ENCODE peak calls at places on chromosomes 2 and 18, in six cellular contexts. K is adrenal gland, Y is fibroblast of pulmonary artery, I is mucosa of descending colon, H is activated B cell treated with CpG ODN at 0.5 μM for 24 hours, L is lower lobe of right lung. W is an unnamed sample.

GRCh38 chr2:197669077-197669476 is 6.3 kb downstream of the RFTN2 start:
- DNase-seq in K (no peak), Y (no peak), I (no peak), H (no peak), L (no peak), W (no peak)

GRCh38 chr2:31318360-31319336 is 84.7 kb downstream of the EHD3 start:
- DNase-seq in K (peak; percentile 13), Y (peak; percentile 31), I (peak; percentile 16), H (peak; percentile 60), L (peak; percentile 46), W (no peak)

GRCh38 chr2:22281033-22281432 is 1103.9 kb upstream of the KLHL29 start:
- DNase-seq in K (peak; percentile 36), Y (peak; percentile 44), I (peak; percentile 7), H (no peak), L (no peak), W (no peak)

GRCh38 chr2:164504253-164504652 is 117.0 kb downstream of the GRB14 start:
- DNase-seq in K (no peak), Y (no peak), I (no peak), H (no peak), L (no peak), W (no peak)

GRCh38 chr2:11275910-11276309 is 68.5 kb downstream of the ROCK2 start:
- DNase-seq in K (no peak), Y (no peak), I (no peak), H (no peak), L (no peak), W (no peak)

GRCh38 chr2:156445311-156446218 is 9.4 kb downstream of the GPD2 start:
- DNase-seq in K (no peak), Y (peak; percentile 87), I (no peak), H (no peak), L (no peak), W (no peak)

GRCh38 chr2:98387478-98387877 is 41.2 kb downstream of the CNGA3 start:
- DNase-seq in K (no peak), Y (no peak), I (no peak), H (no peak), L (no peak), W (no peak)

GRCh38 chr2:109059474-109060165 is 69.4 kb upstream of the SH3RF3 start:
- DNase-seq in K (no peak), Y (no peak), I (no peak), H (no peak), L (no peak), W (no peak)

GRCh38 chr18:13295894-13296293 is 77.3 kb downstream of the LDLRAD4 start:
- DNase-seq in K (no peak), Y (no peak), I (no peak), H (no peak), L (no peak), W (no peak)

GRCh38 chr18:52764271-52764670 is 424.3 kb downstream of the DCC start:
- DNase-seq in K (no peak), Y (no peak), I (no peak), H (no peak), L (no peak), W (no peak)

GRCh38 chr2:176325732-176326131 is 56.5 kb downstream of the MTX2 start:
- DNase-seq in K (no peak), Y (no peak), I (no peak), H (no peak), L (no peak), W (no peak)

GRCh38 chr2:14656146-14656545 is 23.6 kb downstream of the LRATD1 start:
- DNase-seq in K (no peak), Y (no peak), I (no peak), H (no peak), L (no peak), W (no peak)

GRCh38 chr2:150234787-150235512 is 252.5 kb downstream of the RND3 start:
- DNase-seq in K (no peak), Y (peak; percentile 69), I (peak; percentile 20), H (no peak), L (no peak), W (no peak)

GRCh38 chr18:8262221-8262620 is 347.0 kb upstream of the RAB12 start:
- DNase-seq in K (no peak), Y (no peak), I (no peak), H (no peak), L (no peak), W (no peak)

GRCh38 chr2:5287558-5288334 is 404.4 kb upstream of the SOX11 start:
- DNase-seq in K (no peak), Y (no peak), I (no peak), H (no peak), L (no peak), W (no peak)

GRCh38 chr2:14944562-14945346 is 312.2 kb downstream of the LRATD1 start:
- DNase-seq in K (peak; percentile 8), Y (peak; percentile 1), I (peak; percentile 2), H (no peak), L (no peak), W (no peak)

GRCh38 chr2:26580151-26580550 is 61.0 kb downstream of the CIB4 start:
- DNase-seq in K (no peak), Y (no peak), I (no peak), H (no peak), L (no peak), W (no peak)

GRCh38 chr2:26577442-26578433 is 63.4 kb downstream of the CIB4 start:
- DNase-seq in K (peak; percentile 69), Y (peak; percentile 66), I (peak; percentile 75), H (peak; percentile 49), L (peak; percentile 77), W (peak; percentile 88)

GRCh38 chr2:26578581-26578980 is 62.6 kb downstream of the CIB4 start:
- DNase-seq in K (no peak), Y (no peak), I (no peak), H (no peak), L (no peak), W (no peak)

GRCh38 chr2:26579723-26580040 is 61.5 kb downstream of the CIB4 start:
- DNase-seq in K (no peak), Y (no peak), I (no peak), H (no peak), L (no peak), W (no peak)

GRCh38 chr2:26579025-26579722 is 62.0 kb downstream of the CIB4 start:
- DNase-seq in K (no peak), Y (no peak), I (no peak), H (no peak), L (no peak), W (no peak)
- TF ChIP-seq CTCF in K (no peak), Y (no peak), I (no peak), H (no peak), L (no peak), W (no peak)

DNA sequence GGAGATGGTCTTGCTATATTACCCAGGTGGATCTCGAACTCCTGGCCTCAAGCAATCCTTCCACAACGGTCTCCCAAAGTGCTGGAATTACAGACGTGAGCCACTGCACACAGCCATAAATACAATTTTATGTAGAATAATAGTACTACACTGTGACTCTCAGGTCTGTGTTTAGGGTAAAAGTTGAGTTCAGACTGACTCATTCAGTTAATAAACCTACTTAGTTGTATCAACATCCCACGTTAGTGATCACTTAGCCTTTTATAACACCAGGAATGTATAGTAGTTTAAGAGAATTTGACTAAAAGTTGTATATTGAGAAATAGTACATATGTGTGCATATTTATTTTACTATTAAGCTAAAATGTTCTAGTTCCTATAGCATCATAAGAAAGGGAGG is 237.5 kb downstream of the PHLPP1 start:
- DNase-seq in K (no peak), Y (no peak), I (no peak), H (no peak), L (no peak), W (peak; percentile 17)
- TF ChIP-seq CTCF in K (no peak), Y (no peak), I (no peak), H (no peak), L (no peak), W (no peak)

GRCh38 chr2:13650586-13651180 is 933.9 kb downstream of the TRIB2 start:
- DNase-seq in K (no peak), Y (no peak), I (no peak), H (no peak), L (no peak), W (no peak)
- TF ChIP-seq CTCF in K (no peak), Y (no peak), I (no peak), H (no peak), L (no peak), W (no peak)

GRCh38 chr18:27361477-27361876 is 176.4 kb upstream of the CHST9 start:
- DNase-seq in K (no peak), Y (no peak), I (no peak), H (no peak), L (no peak), W (no peak)

GRCh38 chr18:27366151-27366550 is 181.0 kb upstream of the CHST9 start:
- DNase-seq in K (no peak), Y (no peak), I (no peak), H (no peak), L (no peak), W (no peak)

DNA sequence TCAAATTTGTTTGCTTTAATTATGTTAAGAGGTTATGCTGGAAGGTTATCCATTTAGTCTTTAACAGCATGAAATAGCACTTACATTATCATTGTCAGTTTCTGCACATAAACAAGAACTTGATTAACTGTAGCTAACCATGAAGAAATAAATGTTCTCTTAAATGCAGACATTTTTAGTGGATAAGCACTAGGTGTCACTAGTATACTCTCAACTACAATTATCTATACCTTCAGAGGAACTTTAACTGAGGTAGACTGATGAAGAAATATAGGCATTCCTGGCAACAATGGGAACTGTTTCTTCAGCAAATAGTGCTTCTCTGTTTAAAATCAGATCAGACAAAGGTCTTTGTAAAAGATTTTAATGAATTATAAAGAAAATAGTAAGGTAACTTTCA is 178.8 kb upstream of the CHST9 start:
- DNase-seq in K (no peak), Y (peak; percentile 8), I (no peak), H (no peak), L (no peak), W (no peak)
- TF ChIP-seq CTCF in K (no peak), Y (peak; percentile 9), I (no peak), H (no peak), L (no peak), W (peak; percentile 32)

DNA sequence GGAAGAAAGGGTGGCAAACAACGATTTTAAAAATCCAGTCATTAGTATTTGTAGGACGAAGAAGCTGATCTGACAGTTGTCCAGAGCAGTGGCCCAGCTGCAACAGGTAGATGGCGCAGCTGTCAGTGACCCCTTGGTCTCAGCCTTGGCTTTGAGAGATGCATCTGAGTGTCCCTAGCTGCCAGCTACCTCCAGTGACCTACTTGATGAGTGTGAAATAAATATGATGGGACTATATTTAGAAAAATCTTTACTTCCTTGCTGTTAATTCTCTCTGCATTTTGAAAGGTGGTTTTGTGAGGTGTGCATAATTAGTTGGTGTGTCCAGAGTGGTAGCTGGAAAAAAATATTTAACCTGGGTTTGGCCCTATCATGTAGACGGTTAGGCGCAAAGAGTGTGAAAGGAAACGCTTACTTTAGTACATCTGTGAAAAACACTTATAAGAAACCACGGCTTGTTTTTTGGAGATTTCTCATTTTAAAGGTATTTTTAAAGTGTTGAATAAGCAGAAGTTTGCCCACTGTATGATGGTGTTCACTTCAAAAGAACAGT is 962 bp downstream of the INPP1 start:
- DNase-seq in K (peak; percentile 66), Y (no peak), I (peak; percentile 74), H (no peak), L (no peak), W (no peak)
- TF ChIP-seq CTCF in K (peak; percentile 4), Y (peak; percentile 16), I (peak; percentile 14), H (no peak), L (peak; percentile 41), W (no peak)